ENCODE peak calls at places on chromosomes 3 and 15, in six cellular contexts. K is fibroblast of lung, P is GM23338, W is neural crest cell, G is psoas muscle, E is astrocyte. T is an unnamed sample.

GRCh38 chr3:61530355-61530754 is 31.0 kb upstream of the PTPRG start:
- DNase-seq in K (peak), P (peak), W (no peak), G (no peak), E (peak), T (peak)

GRCh38 chr15:48040166-48040817 is 80.5 kb upstream of the SLC24A5 start:
- DNase-seq in K (peak), P (no peak), W (no peak), G (no peak), E (peak), T (no peak)

GRCh38 chr3:153925826-153926514 is 195.2 kb upstream of the ARHGEF26 start:
- DNase-seq in K (peak), P (no peak), W (no peak), G (no peak), E (no peak), T (no peak)

GRCh38 chr15:72182673-72183072 is 14.9 kb downstream of the GRAMD2A start:
- DNase-seq in K (peak), P (no peak), W (no peak), G (no peak), E (no peak), T (no peak)

GRCh38 chr15:98518823-98519561 is 129.3 kb upstream of the IGF1R start:
- DNase-seq in K (peak), P (peak), W (peak), G (no peak), E (peak), T (peak)

GRCh38 chr3:194384569-194385001 is 14.5 kb downstream of the GP5 start:
- DNase-seq in K (no peak), P (no peak), W (no peak), G (no peak), E (no peak), T (no peak)

GRCh38 chr3:21621396-21621695 is 129.7 kb downstream of the ZNF385D start:
- DNase-seq in K (peak), P (no peak), W (no peak), G (no peak), E (peak), T (peak)

GRCh38 chr15:38072007-38072506 is 137.6 kb downstream of the TMCO5A start:
- DNase-seq in K (no peak), P (peak), W (no peak), G (no peak), E (no peak), T (no peak)

GRCh38 chr3:23448998-23449537 is 245.9 kb downstream of the UBE2E2 start:
- DNase-seq in K (no peak), P (no peak), W (no peak), G (no peak), E (no peak), T (no peak)

GRCh38 chr3:49702672-49703071 is 13.3 kb downstream of the RNF123 start:
- DNase-seq in K (no peak), P (no peak), W (no peak), G (no peak), E (no peak), T (no peak)

GRCh38 chr3:98561727-98562521 is 30.1 kb downstream of the GPR15 start:
- DNase-seq in K (peak), P (no peak), W (no peak), G (no peak), E (peak), T (no peak)

GRCh38 chr3:25830373-25831305 is 40.7 kb downstream of the OXSM start:
- DNase-seq in K (peak), P (no peak), W (no peak), G (no peak), E (no peak), T (no peak)

GRCh38 chr3:25836579-25836978 is 46.7 kb downstream of the OXSM start:
- DNase-seq in K (no peak), P (no peak), W (no peak), G (no peak), E (no peak), T (no peak)

GRCh38 chr3:25826510-25826909 is 36.6 kb downstream of the OXSM start:
- DNase-seq in K (no peak), P (no peak), W (no peak), G (no peak), E (no peak), T (no peak)

GRCh38 chr3:25834346-25834745 is 44.5 kb downstream of the OXSM start:
- DNase-seq in K (no peak), P (no peak), W (no peak), G (no peak), E (no peak), T (no peak)

GRCh38 chr3:25831578-25831977 is 41.7 kb downstream of the OXSM start:
- DNase-seq in K (peak), P (peak), W (no peak), G (no peak), E (peak), T (peak)
- TF ChIP-seq CTCF in K (peak), P (peak), W (no peak), G (no peak), E (peak), T (peak)

GRCh38 chr3:65436580-65436979 is 602.1 kb downstream of the MAGI1 start:
- DNase-seq in K (peak), P (peak), W (peak), G (no peak), E (no peak), T (no peak)
- TF ChIP-seq CTCF in K (peak), P (peak), W (peak), G (peak), E (peak), T (peak)

GRCh38 chr3:39005295-39005694 is 46.4 kb downstream of the SCN11A start:
- DNase-seq in K (no peak), P (no peak), W (no peak), G (no peak), E (no peak), T (no peak)

GRCh38 chr3:38998086-38998485 is 53.7 kb downstream of the SCN11A start:
- DNase-seq in K (peak), P (no peak), W (no peak), G (no peak), E (no peak), T (peak)

GRCh38 chr3:38996193-38996592 is 55.6 kb downstream of the SCN11A start:
- DNase-seq in K (no peak), P (no peak), W (no peak), G (no peak), E (no peak), T (peak)

DNA sequence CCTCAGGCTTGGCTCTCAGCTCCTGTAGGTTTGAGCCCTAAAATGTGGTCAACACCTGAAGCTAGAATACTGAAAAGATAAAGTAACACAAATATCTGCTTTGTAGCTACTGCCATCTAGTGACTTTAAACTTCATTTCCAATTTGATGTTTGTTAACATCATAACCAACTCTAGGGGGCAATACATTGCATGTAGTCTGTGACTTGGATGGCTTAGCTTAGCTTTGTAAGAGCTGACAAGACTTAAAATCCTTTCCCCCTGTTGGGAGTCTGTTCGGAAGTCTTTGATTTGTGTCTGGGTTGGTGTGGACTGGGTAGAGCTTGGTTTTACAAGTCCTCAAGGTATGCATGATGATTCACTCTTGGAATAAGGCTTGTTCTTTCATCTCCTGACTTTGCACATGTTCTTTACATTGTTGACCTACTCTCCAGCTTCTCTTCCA is 51.7 kb downstream of the SCN11A start:
- DNase-seq in K (peak), P (peak), W (no peak), G (no peak), E (peak), T (peak)
- TF ChIP-seq CTCF in K (peak), P (peak), W (peak), G (peak), E (peak), T (peak)

GRCh38 chr3:159322322-159322939 is 520.6 kb downstream of the MFSD1 start:
- DNase-seq in K (peak), P (peak), W (peak), G (peak), E (no peak), T (no peak)
- TF ChIP-seq CTCF in K (peak), P (peak), W (peak), G (peak), E (peak), T (peak)

DNA sequence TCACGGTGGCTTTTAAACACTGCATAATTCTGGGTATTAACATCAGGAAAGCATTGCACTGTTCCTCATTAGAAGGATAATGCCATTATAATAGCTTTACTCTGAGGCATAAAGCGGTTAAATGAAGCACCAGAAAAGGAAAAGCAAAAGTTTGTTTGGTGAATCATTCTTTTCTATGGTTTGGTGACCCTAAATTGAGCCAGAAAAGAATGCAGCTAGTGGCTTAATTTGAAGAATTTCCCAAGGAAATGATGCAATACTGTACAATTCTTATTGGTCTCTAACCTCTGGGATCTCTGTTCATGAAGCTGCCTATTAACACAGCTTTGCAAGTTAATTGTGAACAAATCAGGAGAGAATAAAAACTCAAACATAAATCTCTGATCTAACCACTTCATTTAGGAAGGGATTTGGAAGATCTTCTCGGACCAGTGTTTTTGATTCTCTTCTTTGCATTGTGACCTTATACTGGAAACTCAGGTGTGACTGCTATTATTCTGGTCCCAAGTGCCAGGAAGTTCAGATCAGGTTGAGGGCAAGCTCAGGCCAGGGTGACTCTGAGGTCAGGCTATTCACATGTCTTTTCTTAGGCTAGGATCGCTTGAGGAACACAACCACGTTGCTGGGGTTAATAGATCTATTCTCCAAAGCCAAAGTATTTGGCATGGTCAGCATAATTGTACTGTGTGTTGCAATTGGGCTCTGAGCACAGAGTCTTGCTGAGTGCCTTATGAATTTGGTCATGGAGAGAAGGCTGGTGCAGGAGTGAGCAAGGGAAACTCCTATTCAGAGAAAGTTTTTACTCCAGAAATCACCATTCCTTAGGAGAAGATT is 11.3 kb upstream of the DLG1 start:
- DNase-seq in K (peak), P (peak), W (no peak), G (no peak), E (peak), T (peak)
- TF ChIP-seq CTCF in K (no peak), P (no peak), W (no peak), G (no peak), E (no peak), T (no peak)

GRCh38 chr3:129026728-129027543 is 25.8 kb downstream of the EFCC1 start:
- DNase-seq in K (peak), P (peak), W (peak), G (peak), E (peak), T (no peak)
- TF ChIP-seq CTCF in K (no peak), P (peak), W (peak), G (peak), E (peak), T (peak)